ENCODE peak calls at places on chromosomes 3 and 15, in nine cellular contexts. T is activated naive CD4-positive, alpha-beta T cell; D is left ventricle myocardium inferior; Y is NCI-H345; Q is fibroblast of lung; N is DMS153; V is OCI-LY7; F is anterior cingulate cortex; L is astrocyte of the spinal cord. J is an unnamed sample.

GRCh38 chr15:69305204-69305931 is 6.7 kb downstream of the PAQR5 start:
- DNase-seq in Q (peak; percentile 93), N (no peak), V (no peak), D (no peak), L (peak; percentile 85), F (no peak), Y (no peak), T (no peak), J (peak; percentile 95)

GRCh38 chr3:136979684-136980083 is 21.9 kb downstream of the IL20RB start:
- DNase-seq in T (no peak), Q (peak; percentile 55), F (no peak), D (no peak), L (peak; percentile 49), N (no peak), V (no peak), Y (no peak), J (peak; percentile 33)

GRCh38 chr3:171348121-171348520 is 112.1 kb downstream of the TNIK start:
- DNase-seq in F (no peak), Y (no peak), V (no peak), N (no peak), T (no peak), D (no peak), L (peak; percentile 67), Q (peak; percentile 71), J (peak; percentile 22)

GRCh38 chr15:99143230-99143629 is 38.4 kb downstream of the SYNM start:
- DNase-seq in Y (peak; percentile 15), L (no peak), F (no peak), Q (no peak), D (no peak), N (no peak), V (no peak), T (no peak), J (no peak)

GRCh38 chr3:151015762-151016161 is 43.2 kb upstream of the CLRN1 start:
- DNase-seq in F (no peak), Q (no peak), T (no peak), Y (no peak), V (no peak), L (no peak), D (no peak), N (no peak), J (no peak)

GRCh38 chr3:133836497-133837158 is 31.0 kb downstream of the SRPRB start:
- DNase-seq in D (no peak), T (no peak), F (no peak), N (no peak), L (no peak), Y (no peak), V (no peak), Q (no peak), J (no peak)

GRCh38 chr15:72136170-72137051 is 18.2 kb downstream of the SENP8 start:
- DNase-seq in Y (peak; percentile 86), F (no peak), T (no peak), Q (peak; percentile 6), L (no peak), N (no peak), D (no peak), V (no peak), J (no peak)

GRCh38 chr3:12155264-12155663 is 3.4 kb downstream of the TIMP4 start:
- DNase-seq in Y (no peak), F (no peak), T (no peak), D (no peak), V (no peak), N (no peak), Q (no peak), L (no peak), J (no peak)

GRCh38 chr3:21954709-21955108 is 203.7 kb upstream of the ZNF385D start:
- DNase-seq in T (no peak), D (no peak), N (no peak), F (no peak), L (peak; percentile 78), Y (no peak), V (no peak), Q (peak; percentile 81), J (peak; percentile 17)

GRCh38 chr3:102796856-102797255 is 362.0 kb downstream of the ZPLD1 start:
- DNase-seq in L (no peak), F (no peak), N (no peak), T (no peak), D (no peak), Y (no peak), Q (peak; percentile 2), V (no peak), J (no peak)

GRCh38 chr3:4561661-4562060 is 68.5 kb downstream of the ITPR1 start:
- DNase-seq in L (no peak), N (no peak), Y (no peak), F (no peak), D (no peak), T (no peak), Q (no peak), V (no peak), J (no peak)

GRCh38 chr15:80992436-80992835 is 2.8 kb upstream of the MESD start:
- DNase-seq in L (no peak), N (no peak), V (no peak), Q (no peak), D (no peak), T (no peak), Y (no peak), F (no peak), J (no peak)

GRCh38 chr15:93253656-93254055 is 164.6 kb upstream of the RGMA start:
- DNase-seq in Y (no peak), N (no peak), L (no peak), D (peak; percentile 54), V (no peak), Q (no peak), F (no peak), T (no peak), J (no peak)

GRCh38 chr3:58564456-58565160 is 12.6 kb downstream of the FAM107A start:
- DNase-seq in N (no peak), V (no peak), F (no peak), D (no peak), Q (peak; percentile 94), L (peak; percentile 75), T (no peak), Y (no peak), J (peak; percentile 87)

GRCh38 chr3:51717446-51717845 is 10.6 kb downstream of the GRM2 start:
- DNase-seq in Y (no peak), L (no peak), V (no peak), T (no peak), N (no peak), Q (no peak), F (no peak), D (no peak), J (no peak)

GRCh38 chr3:120481056-120481455 is 30.3 kb upstream of the FSTL1 start:
- DNase-seq in T (no peak), L (no peak), D (no peak), F (no peak), Q (no peak), V (no peak), Y (no peak), N (no peak), J (no peak)

GRCh38 chr3:194054941-194055340 is 81.0 kb upstream of the HES1 start:
- DNase-seq in F (no peak), Q (no peak), N (no peak), Y (no peak), L (no peak), D (no peak), V (no peak), T (no peak), J (no peak)

GRCh38 chr15:99207672-99208071 is 41.7 kb downstream of the TTC23 start:
- DNase-seq in Y (no peak), Q (no peak), D (no peak), V (no peak), F (no peak), N (no peak), T (no peak), L (no peak), J (no peak)